ENCODE peak calls at places on chromosome 19, in nine cellular contexts. A is endothelial cell; S is activated CD8-positive, alpha-beta memory T cell treated with anti-CD3 and anti-CD28 coated beads, Interleukin-2, amount 50 U/mL, for 48 hours; H is NCI-H510A; R is Karpas-422; K is fibroblast of mammary gland; N is M059J; Q is AML-193; V is MV-4-11. L is an unnamed sample.
A peak's percentile ranks its signal among the peaks of the same experiment; 100 is the strongest.

GRCh38 chr19:15178629-15179308 is 22.0 kb downstream of the NOTCH3 start:
- DNase-seq in A (no peak), S (no peak), H (no peak), R (no peak), K (no peak), N (no peak), Q (no peak), V (no peak), L (no peak)

GRCh38 chr19:5394907-5395505 is 54.4 kb upstream of the PTPRS start:
- DNase-seq in A (peak; percentile 24), S (no peak), H (no peak), R (no peak), K (no peak), N (no peak), Q (no peak), V (no peak), L (no peak)

GRCh38 chr19:48490980-48491792 is 20.4 kb downstream of the LMTK3 start:
- DNase-seq in A (no peak), S (peak; percentile 76), H (peak; percentile 47), R (peak; percentile 62), K (no peak), N (no peak), Q (no peak), V (peak; percentile 59), L (no peak)

GRCh38 chr19:6161271-6161850 is 25.9 kb downstream of the ACSBG2 start:
- DNase-seq in A (no peak), S (peak; percentile 64), H (no peak), R (peak; percentile 97), K (peak; percentile 6), N (peak; percentile 28), Q (peak; percentile 52), V (peak; percentile 97), L (no peak)

GRCh38 chr19:3358919-3359849 is 7.2 kb upstream of the NFIC start:
- DNase-seq in A (no peak), S (peak; percentile 74), H (no peak), R (peak; percentile 69), K (peak; percentile 40), N (peak; percentile 61), Q (peak; percentile 15), V (peak; percentile 37), L (no peak)

GRCh38 chr19:19562665-19563347 is 24.7 kb downstream of the CILP2 start:
- DNase-seq in A (no peak), S (peak; percentile 54), H (no peak), R (peak; percentile 61), K (no peak), N (no peak), Q (peak; percentile 3), V (peak; percentile 23), L (no peak)

GRCh38 chr19:42229855-42230331 is 9.8 kb downstream of the ZNF526 start:
- DNase-seq in A (no peak), S (no peak), H (no peak), R (no peak), K (peak; percentile 67), N (no peak), Q (no peak), V (peak; percentile 47), L (no peak)

GRCh38 chr19:18091217-18091608 is 4.5 kb upstream of the IL12RB1 start:
- DNase-seq in A (no peak), S (peak; percentile 89), H (no peak), R (peak; percentile 84), K (no peak), N (no peak), Q (peak; percentile 60), V (peak; percentile 78), L (no peak)

GRCh38 chr19:35560677-35561076 is 2.8 kb downstream of the ATP4A start:
- DNase-seq in A (no peak), S (no peak), H (no peak), R (no peak), K (no peak), N (no peak), Q (no peak), V (no peak), L (no peak)

GRCh38 chr19:5205388-5205787 is 135.2 kb downstream of the PTPRS start:
- DNase-seq in A (no peak), S (no peak), H (no peak), R (no peak), K (no peak), N (no peak), Q (no peak), V (peak; percentile 96), L (no peak)

GRCh38 chr19:8513687-8514504 is at the start of gene ZNF414:
- DNase-seq in A (peak; percentile 95), S (peak; percentile 99), H (peak; percentile 84), R (peak; percentile 98), K (peak; percentile 95), N (peak; percentile 97), Q (peak; percentile 86), V (peak; percentile 96), L (peak; percentile 97)

GRCh38 chr19:54707932-54708331 is 16.3 kb upstream of the KIR3DL3 start:
- DNase-seq in A (no peak), S (no peak), H (no peak), R (no peak), K (no peak), N (no peak), Q (no peak), V (peak; percentile 43), L (no peak)

GRCh38 chr19:8224394-8225145 is 15.4 kb downstream of the CERS4 start:
- DNase-seq in A (no peak), S (no peak), H (no peak), R (no peak), K (peak; percentile 75), N (no peak), Q (no peak), V (no peak), L (no peak)

GRCh38 chr19:13782537-13782936 is 8.3 kb downstream of the C19orf53 start:
- DNase-seq in A (no peak), S (no peak), H (no peak), R (no peak), K (no peak), N (no peak), Q (no peak), V (no peak), L (no peak)

GRCh38 chr19:47124937-47125668 is 5.5 kb upstream of the SAE1 start:
- DNase-seq in A (no peak), S (no peak), H (peak; percentile 56), R (peak; percentile 82), K (peak; percentile 83), N (peak; percentile 80), Q (peak; percentile 63), V (peak; percentile 62), L (no peak)